ENCODE peak calls at places on chromosomes 13 and 19, in five cellular contexts. V, L, A, E and F are unnamed samples.

GRCh38 chr19:9566729-9567128 is 17.6 kb downstream of the ZNF121 start:
- DNase-seq in V (no peak), L (no peak), A (no peak), E (no peak), F (no peak)

GRCh38 chr19:38705197-38706019 is 38.9 kb downstream of the CAPN12 start:
- DNase-seq in V (no peak), L (no peak), A (no peak), E (no peak), F (no peak)

GRCh38 chr13:45258339-45258685 is 57.5 kb upstream of the KCTD4 start:
- DNase-seq in V (no peak), L (peak; percentile 60), A (no peak), E (no peak), F (no peak)

GRCh38 chr13:95020298-95020987 is 280.8 kb downstream of the ABCC4 start:
- DNase-seq in V (no peak), L (peak; percentile 8), A (no peak), E (no peak), F (no peak)

GRCh38 chr19:31905980-31906948 is 439.1 kb upstream of the ZNF507 start:
- DNase-seq in V (no peak), L (peak; percentile 90), A (no peak), E (no peak), F (no peak)

GRCh38 chr19:39516270-39516669 is 1.3 kb downstream of the SELENOV start:
- DNase-seq in V (no peak), L (no peak), A (no peak), E (no peak), F (no peak)

GRCh38 chr19:30160426-30160825 is 211.8 kb upstream of the ZNF536 start:
- DNase-seq in V (no peak), L (no peak), A (no peak), E (no peak), F (no peak)

GRCh38 chr13:66358564-66358963 is 871.6 kb downstream of the PCDH9 start:
- DNase-seq in V (no peak), L (peak; percentile 30), A (no peak), E (no peak), F (no peak)

GRCh38 chr19:391726-392374 is 17.1 kb downstream of the C2CD4C start:
- DNase-seq in V (no peak), L (no peak), A (no peak), E (no peak), F (no peak)

GRCh38 chr19:17873661-17874422 is 2.1 kb downstream of the SLC5A5 start:
- DNase-seq in V (no peak), L (no peak), A (peak; percentile 72), E (no peak), F (no peak)

GRCh38 chr13:114152831-114153371 is 20.5 kb upstream of the RASA3 start:
- DNase-seq in V (no peak), L (no peak), A (no peak), E (no peak), F (no peak)

GRCh38 chr13:98471895-98472294 is 105.0 kb downstream of the STK24 start:
- DNase-seq in V (no peak), L (no peak), A (no peak), E (no peak), F (no peak)

GRCh38 chr13:109483369-109483768 is 303.0 kb downstream of the IRS2 start:
- DNase-seq in V (no peak), L (no peak), A (no peak), E (no peak), F (no peak)

GRCh38 chr19:17743874-17744273 is 7.4 kb upstream of the FCHO1 start:
- DNase-seq in V (no peak), L (peak; percentile 61), A (no peak), E (no peak), F (no peak)

GRCh38 chr19:54324071-54324470 is 11.1 kb upstream of the LILRA5 start:
- DNase-seq in V (no peak), L (no peak), A (no peak), E (no peak), F (no peak)

GRCh38 chr13:94700051-94700535 is 12.3 kb downstream of the SOX21 start:
- DNase-seq in V (no peak), L (no peak), A (no peak), E (no peak), F (no peak)

GRCh38 chr13:35763805-35764170 is 287.3 kb upstream of the MAB21L1 start:
- DNase-seq in V (no peak), L (no peak), A (no peak), E (no peak), F (no peak)

GRCh38 chr19:7605490-7606222 is 10.0 kb downstream of the CAMSAP3 start:
- DNase-seq in V (no peak), L (no peak), A (no peak), E (peak; percentile 26), F (no peak)

GRCh38 chr19:44570984-44571684 is 41.7 kb upstream of the CEACAM20 start:
- DNase-seq in V (peak; percentile 71), L (peak; percentile 89), A (peak; percentile 70), E (peak; percentile 19), F (peak; percentile 33)

GRCh38 chr13:52599037-52599852 is 43.0 kb upstream of the HNRNPA1L2 start:
- DNase-seq in V (no peak), L (peak; percentile 59), A (no peak), E (no peak), F (no peak)

GRCh38 chr19:41626877-41627276 is at the start of gene CEACAM4:
- DNase-seq in V (no peak), L (no peak), A (no peak), E (no peak), F (no peak)

GRCh38 chr19:35041548-35042055 is at the start of gene HPN:
- DNase-seq in V (no peak), L (no peak), A (no peak), E (no peak), F (peak; percentile 70)

GRCh38 chr19:344625-345319 is at the start of gene MIER2:
- DNase-seq in V (no peak), L (peak; percentile 76), A (peak; percentile 84), E (peak; percentile 25), F (no peak)